ENCODE peak calls at places on chromosomes 6 and 20, in six cellular contexts. A, R, F, W, E and Z are unnamed samples.

GRCh38 chr6:158411998-158412397 is 99.7 kb downstream of the TULP4 start:
- DNase-seq in A (no peak), R (no peak), F (no peak), W (no peak), E (no peak), Z (no peak)

GRCh38 chr20:59650418-59650817 is 46.1 kb downstream of the PHACTR3 start:
- DNase-seq in A (no peak), R (no peak), F (no peak), W (no peak), E (no peak), Z (no peak)

GRCh38 chr20:41249371-41249770 is 68.2 kb downstream of the ZHX3 start:
- DNase-seq in A (peak; percentile 39), R (peak; percentile 95), F (no peak), W (peak; percentile 40), E (peak; percentile 30), Z (peak; percentile 66)

GRCh38 chr6:139152088-139152891 is 17.4 kb downstream of the HECA start:
- DNase-seq in A (no peak), R (no peak), F (no peak), W (no peak), E (no peak), Z (no peak)

GRCh38 chr6:31070711-31071197 is 41.6 kb downstream of the C6orf15 start:
- DNase-seq in A (no peak), R (peak; percentile 74), F (peak; percentile 42), W (peak; percentile 48), E (peak; percentile 42), Z (no peak)

GRCh38 chr6:39195792-39196385 is 33.4 kb downstream of the KCNK5 start:
- DNase-seq in A (no peak), R (no peak), F (no peak), W (no peak), E (no peak), Z (no peak)

GRCh38 chr6:2651966-2652365 is 98.8 kb downstream of the MYLK4 start:
- DNase-seq in A (no peak), R (peak; percentile 56), F (no peak), W (no peak), E (no peak), Z (no peak)

GRCh38 chr20:3777726-3778629 is 3.3 kb downstream of the SPEF1 start:
- DNase-seq in A (peak; percentile 77), R (peak; percentile 44), F (no peak), W (no peak), E (peak; percentile 68), Z (peak; percentile 74)

GRCh38 chr6:1878330-1878729 is 268.6 kb downstream of the FOXC1 start:
- DNase-seq in A (no peak), R (no peak), F (no peak), W (no peak), E (no peak), Z (no peak)

GRCh38 chr20:297925-298754 is 770 bp downstream of the ZCCHC3 start:
- DNase-seq in A (peak; percentile 86), R (peak; percentile 78), F (peak; percentile 71), W (no peak), E (peak; percentile 40), Z (peak; percentile 65)

GRCh38 chr20:50191566-50192363 is 1.1 kb downstream of the CEBPB start:
- DNase-seq in A (peak; percentile 51), R (peak; percentile 39), F (peak; percentile 84), W (no peak), E (peak; percentile 75), Z (peak; percentile 79)

GRCh38 chr6:151624900-151625536 is 131.2 kb downstream of the CCDC170 start:
- DNase-seq in A (no peak), R (no peak), F (no peak), W (no peak), E (no peak), Z (no peak)

GRCh38 chr6:6599468-6599873 is 11.0 kb downstream of the LY86 start:
- DNase-seq in A (no peak), R (no peak), F (no peak), W (no peak), E (no peak), Z (no peak)

GRCh38 chr6:136173519-136174507 is 76.3 kb downstream of the MTFR2 start:
- DNase-seq in A (peak; percentile 20), R (peak; percentile 76), F (no peak), W (no peak), E (no peak), Z (no peak)

GRCh38 chr20:59939879-59940128 is 301 bp downstream of the PPP1R3D start:
- DNase-seq in A (no peak), R (no peak), F (no peak), W (no peak), E (no peak), Z (no peak)

GRCh38 chr6:139872635-139873034 is 498.2 kb upstream of the CITED2 start:
- DNase-seq in A (peak; percentile 73), R (no peak), F (no peak), W (no peak), E (no peak), Z (no peak)

GRCh38 chr20:62595491-62595890 is 46.8 kb upstream of the SLCO4A1 start:
- DNase-seq in A (peak; percentile 61), R (peak; percentile 54), F (no peak), W (no peak), E (peak; percentile 35), Z (no peak)

GRCh38 chr20:19249515-19249914 is 37.1 kb downstream of the SLC24A3 start:
- DNase-seq in A (peak; percentile 19), R (peak; percentile 78), F (no peak), W (no peak), E (no peak), Z (no peak)

GRCh38 chr6:16397623-16398022 is 159.2 kb downstream of the GMPR start:
- DNase-seq in A (no peak), R (no peak), F (no peak), W (no peak), E (no peak), Z (no peak)

GRCh38 chr6:79636673-79637072 is 5.5 kb downstream of the SH3BGRL2 start:
- DNase-seq in A (no peak), R (no peak), F (no peak), W (no peak), E (no peak), Z (no peak)

GRCh38 chr20:40090236-40090635 is 598.8 kb downstream of the MAFB start:
- DNase-seq in A (no peak), R (no peak), F (no peak), W (no peak), E (no peak), Z (no peak)

GRCh38 chr20:14991023-14991422 is 653.6 kb upstream of the FLRT3 start:
- DNase-seq in A (no peak), R (peak; percentile 11), F (no peak), W (peak; percentile 5), E (no peak), Z (no peak)

GRCh38 chr6:158503222-158503621 is 56.7 kb upstream of the TMEM181 start:
- DNase-seq in A (no peak), R (no peak), F (no peak), W (no peak), E (no peak), Z (no peak)

GRCh38 chr6:112149236-112149635 is 61.8 kb downstream of the FAM229B start:
- DNase-seq in A (no peak), R (no peak), F (no peak), W (no peak), E (no peak), Z (no peak)

GRCh38 chr6:155033021-155033801 is 38.1 kb downstream of the TIAM2 start:
- DNase-seq in A (no peak), R (no peak), F (no peak), W (no peak), E (no peak), Z (no peak)

GRCh38 chr6:132007474-132008190 is 56.5 kb upstream of the CCN2 start:
- DNase-seq in A (no peak), R (peak; percentile 81), F (no peak), W (no peak), E (no peak), Z (no peak)

GRCh38 chr6:13044390-13044789 is 283.9 kb downstream of the TBC1D7 start:
- DNase-seq in A (no peak), R (peak; percentile 16), F (peak; percentile 5), W (no peak), E (no peak), Z (no peak)

GRCh38 chr6:26295691-26296555 is 69.1 kb upstream of the BTN3A2 start:
- DNase-seq in A (peak; percentile 29), R (peak; percentile 93), F (no peak), W (no peak), E (no peak), Z (no peak)

DNA sequence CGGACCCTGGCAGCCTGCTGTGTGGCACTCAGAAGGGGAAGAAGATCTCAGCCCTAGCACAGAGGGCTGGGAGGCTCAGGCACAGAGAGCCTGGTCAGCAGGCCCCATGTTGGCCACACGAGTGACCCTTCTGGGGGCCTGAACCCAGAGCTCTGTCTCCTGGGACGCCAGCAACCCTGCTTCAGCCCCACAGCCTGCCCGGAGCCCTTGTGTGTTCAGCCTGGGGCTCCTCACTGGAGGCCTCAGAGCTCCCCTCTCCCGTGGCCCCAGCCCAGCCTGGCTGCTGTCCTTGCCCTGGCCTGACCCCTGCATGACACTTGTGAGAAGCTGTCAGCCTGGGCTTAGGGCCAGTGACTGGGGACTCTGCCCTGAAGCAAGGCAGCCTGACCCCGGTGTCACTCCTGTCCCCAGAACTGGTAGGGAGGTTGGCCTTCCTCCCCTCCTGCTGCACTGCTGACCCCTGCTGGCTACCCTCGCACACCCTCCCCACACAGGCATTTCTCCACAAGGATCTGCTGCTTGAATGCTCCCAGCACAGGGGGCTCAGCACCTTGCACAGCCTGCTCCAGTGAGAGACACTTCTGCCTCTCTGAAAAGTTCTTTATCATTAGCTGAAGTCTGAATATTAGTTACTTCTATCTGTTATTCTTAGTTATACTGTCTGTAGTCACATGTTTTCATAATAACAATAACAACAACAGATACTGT is 15.4 kb upstream of the IP6K3 start:
- DNase-seq in A (peak; percentile 83), R (peak; percentile 61), F (peak; percentile 52), W (no peak), E (peak; percentile 69), Z (peak; percentile 66)
- TF ChIP-seq CTCF in A (peak; percentile 73), R (peak; percentile 77), F (peak; percentile 75), W (peak; percentile 60), E (peak; percentile 48), Z (peak; percentile 78)

GRCh38 chr20:36064661-36065426 is 89.7 kb upstream of the EPB41L1 start:
- DNase-seq in A (peak; percentile 99), R (peak; percentile 85), F (peak; percentile 86), W (peak; percentile 56), E (peak; percentile 99), Z (peak; percentile 98)

GRCh38 chr20:36063916-36064660 is 90.5 kb upstream of the EPB41L1 start:
- DNase-seq in A (peak; percentile 47), R (no peak), F (no peak), W (no peak), E (no peak), Z (no peak)

GRCh38 chr20:36065427-36065998 is 89.0 kb upstream of the EPB41L1 start:
- DNase-seq in A (no peak), R (no peak), F (no peak), W (no peak), E (no peak), Z (no peak)

GRCh38 chr20:36070451-36070850 is 84.1 kb upstream of the EPB41L1 start:
- DNase-seq in A (no peak), R (no peak), F (no peak), W (no peak), E (peak; percentile 27), Z (no peak)

GRCh38 chr20:36066777-36067176 is 87.8 kb upstream of the EPB41L1 start:
- DNase-seq in A (no peak), R (no peak), F (no peak), W (no peak), E (no peak), Z (no peak)
- TF ChIP-seq CTCF in A (no peak), R (no peak), F (no peak), W (no peak), E (no peak), Z (no peak)

GRCh38 chr6:169388767-169389166 is 135.1 kb upstream of the THBS2 start:
- DNase-seq in A (no peak), R (no peak), F (no peak), W (no peak), E (no peak), Z (no peak)
- TF ChIP-seq CTCF in A (no peak), R (no peak), F (no peak), W (no peak), E (no peak), Z (no peak)

GRCh38 chr6:116100419-116101297 is at the start of gene NT5DC1:
- DNase-seq in A (peak; percentile 90), R (peak; percentile 73), F (peak; percentile 90), W (peak; percentile 4), E (peak; percentile 85), Z (peak; percentile 94)
- TF ChIP-seq CTCF in A (peak; percentile 27), R (peak; percentile 28), F (peak; percentile 57), W (peak; percentile 19), E (peak; percentile 26), Z (peak; percentile 33)